ENCODE peak calls at places on chromosomes 3 and 15, in eight cellular contexts. One of them, this sample, is unnamed.

GRCh38 chr15:60945196-60945595 is 283.9 kb downstream of the RORA start:
- DNase-seq in naive thymus-derived CD4-positive, alpha-beta T cell: no peak
- DNase-seq in adrenal gland: peak
- DNase-seq in endothelial cell of umbilical vein: peak
- DNase-seq in A549: no peak
- DNase-seq in tibial artery: peak
- DNase-seq in HL-60: no peak
- DNase-seq in heart right ventricle: peak
- DNase-seq in this sample: no peak

GRCh38 chr3:143590660-143591059 is 257.6 kb downstream of the SLC9A9 start:
- DNase-seq in naive thymus-derived CD4-positive, alpha-beta T cell: no peak
- DNase-seq in adrenal gland: no peak
- DNase-seq in endothelial cell of umbilical vein: peak
- DNase-seq in A549: no peak
- DNase-seq in tibial artery: no peak
- DNase-seq in HL-60: no peak
- DNase-seq in heart right ventricle: no peak
- DNase-seq in this sample: peak

GRCh38 chr3:78605178-78605577 is 1162.6 kb downstream of the ROBO1 start:
- DNase-seq in naive thymus-derived CD4-positive, alpha-beta T cell: no peak
- DNase-seq in adrenal gland: no peak
- DNase-seq in endothelial cell of umbilical vein: no peak
- DNase-seq in A549: no peak
- DNase-seq in tibial artery: no peak
- DNase-seq in HL-60: no peak
- DNase-seq in heart right ventricle: no peak
- DNase-seq in this sample: no peak

GRCh38 chr3:139427283-139428060 is 38.0 kb upstream of the COPB2 start:
- DNase-seq in naive thymus-derived CD4-positive, alpha-beta T cell: peak
- DNase-seq in adrenal gland: peak
- DNase-seq in endothelial cell of umbilical vein: peak
- DNase-seq in A549: peak
- DNase-seq in tibial artery: no peak
- DNase-seq in HL-60: peak
- DNase-seq in heart right ventricle: no peak
- DNase-seq in this sample: peak

GRCh38 chr3:128275316-128276150 is 122.3 kb downstream of the EEFSEC start:
- DNase-seq in naive thymus-derived CD4-positive, alpha-beta T cell: no peak
- DNase-seq in adrenal gland: no peak
- DNase-seq in endothelial cell of umbilical vein: no peak
- DNase-seq in A549: no peak
- DNase-seq in tibial artery: no peak
- DNase-seq in HL-60: no peak
- DNase-seq in heart right ventricle: no peak
- DNase-seq in this sample: no peak

GRCh38 chr3:72303926-72304325 is 519.0 kb upstream of the PROK2 start:
- DNase-seq in naive thymus-derived CD4-positive, alpha-beta T cell: no peak
- DNase-seq in adrenal gland: no peak
- DNase-seq in endothelial cell of umbilical vein: peak
- DNase-seq in A549: no peak
- DNase-seq in tibial artery: no peak
- DNase-seq in HL-60: no peak
- DNase-seq in heart right ventricle: no peak
- DNase-seq in this sample: no peak

GRCh38 chr3:133413166-133414020 is 13.5 kb downstream of the BFSP2 start:
- DNase-seq in naive thymus-derived CD4-positive, alpha-beta T cell: no peak
- DNase-seq in adrenal gland: no peak
- DNase-seq in endothelial cell of umbilical vein: no peak
- DNase-seq in A549: no peak
- DNase-seq in tibial artery: no peak
- DNase-seq in HL-60: no peak
- DNase-seq in heart right ventricle: no peak
- DNase-seq in this sample: no peak

GRCh38 chr3:81022339-81022738 is 739.1 kb downstream of the GBE1 start:
- DNase-seq in naive thymus-derived CD4-positive, alpha-beta T cell: no peak
- DNase-seq in adrenal gland: no peak
- DNase-seq in endothelial cell of umbilical vein: no peak
- DNase-seq in A549: no peak
- DNase-seq in tibial artery: no peak
- DNase-seq in HL-60: no peak
- DNase-seq in heart right ventricle: no peak
- DNase-seq in this sample: no peak

GRCh38 chr3:26353052-26353451 is 269.5 kb upstream of the LRRC3B start:
- DNase-seq in naive thymus-derived CD4-positive, alpha-beta T cell: no peak
- DNase-seq in adrenal gland: no peak
- DNase-seq in endothelial cell of umbilical vein: no peak
- DNase-seq in A549: no peak
- DNase-seq in tibial artery: no peak
- DNase-seq in HL-60: no peak
- DNase-seq in heart right ventricle: no peak
- DNase-seq in this sample: no peak

GRCh38 chr15:88013111-88013510 is 243.4 kb downstream of the NTRK3 start:
- DNase-seq in naive thymus-derived CD4-positive, alpha-beta T cell: no peak
- DNase-seq in adrenal gland: no peak
- DNase-seq in endothelial cell of umbilical vein: no peak
- DNase-seq in A549: no peak
- DNase-seq in tibial artery: no peak
- DNase-seq in HL-60: no peak
- DNase-seq in heart right ventricle: no peak
- DNase-seq in this sample: no peak

GRCh38 chr3:46213201-46213600 is 5.1 kb upstream of the CCR1 start:
- DNase-seq in naive thymus-derived CD4-positive, alpha-beta T cell: peak
- DNase-seq in adrenal gland: no peak
- DNase-seq in endothelial cell of umbilical vein: no peak
- DNase-seq in A549: no peak
- DNase-seq in tibial artery: no peak
- DNase-seq in HL-60: no peak
- DNase-seq in heart right ventricle: no peak
- DNase-seq in this sample: peak

GRCh38 chr3:46212101-46212500 is 4.0 kb upstream of the CCR1 start:
- DNase-seq in naive thymus-derived CD4-positive, alpha-beta T cell: no peak
- DNase-seq in adrenal gland: no peak
- DNase-seq in endothelial cell of umbilical vein: no peak
- DNase-seq in A549: no peak
- DNase-seq in tibial artery: no peak
- DNase-seq in HL-60: no peak
- DNase-seq in heart right ventricle: no peak
- DNase-seq in this sample: no peak

GRCh38 chr3:46209053-46209452 is 940 bp upstream of the CCR1 start:
- DNase-seq in naive thymus-derived CD4-positive, alpha-beta T cell: no peak
- DNase-seq in adrenal gland: no peak
- DNase-seq in endothelial cell of umbilical vein: no peak
- DNase-seq in A549: no peak
- DNase-seq in tibial artery: no peak
- DNase-seq in HL-60: no peak
- DNase-seq in heart right ventricle: no peak
- DNase-seq in this sample: no peak

GRCh38 chr3:46208167-46208704 is at the start of gene CCR1:
- DNase-seq in naive thymus-derived CD4-positive, alpha-beta T cell: no peak
- DNase-seq in adrenal gland: peak
- DNase-seq in endothelial cell of umbilical vein: no peak
- DNase-seq in A549: no peak
- DNase-seq in tibial artery: no peak
- DNase-seq in HL-60: peak
- DNase-seq in heart right ventricle: no peak
- DNase-seq in this sample: peak

DNA sequence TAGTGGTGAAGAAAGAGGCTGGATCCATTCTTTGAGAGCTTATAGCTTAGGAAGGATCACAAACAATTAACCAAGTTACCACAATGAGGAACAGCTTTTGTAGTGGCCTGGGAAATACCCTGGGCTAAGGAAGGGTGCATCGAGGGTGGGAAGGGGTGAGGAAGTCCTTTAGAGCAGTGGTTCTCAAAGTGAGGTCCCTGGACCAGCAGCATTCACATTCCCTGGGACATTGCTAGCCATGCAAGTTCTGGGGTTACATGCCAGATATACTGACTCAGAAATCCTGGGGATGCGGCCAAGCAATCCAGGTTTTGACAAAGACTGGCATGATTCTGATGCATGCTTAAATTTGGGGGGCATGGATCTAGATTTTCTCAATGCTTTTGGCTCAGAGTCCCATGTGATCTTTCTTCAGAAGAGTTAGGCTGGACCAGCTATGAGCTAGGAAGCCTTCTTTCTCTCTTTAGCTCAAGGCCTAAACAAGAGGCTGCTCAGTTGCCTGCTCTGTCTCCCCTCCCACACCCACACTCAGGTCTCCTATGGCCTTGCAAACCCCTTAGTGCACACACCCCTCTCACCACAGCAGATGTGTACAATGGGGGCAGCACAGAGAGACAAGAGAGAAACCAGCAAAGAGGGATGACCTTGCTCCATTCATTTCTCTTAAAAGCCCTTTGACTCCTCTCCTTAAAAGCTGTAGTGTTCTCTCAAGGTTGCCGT is 1.8 kb upstream of the CCR1 start:
- DNase-seq in naive thymus-derived CD4-positive, alpha-beta T cell: no peak
- DNase-seq in adrenal gland: no peak
- DNase-seq in endothelial cell of umbilical vein: no peak
- DNase-seq in A549: no peak
- DNase-seq in tibial artery: no peak
- DNase-seq in HL-60: no peak
- DNase-seq in heart right ventricle: no peak
- DNase-seq in this sample: no peak
- H3K4me3 ChIP-seq in naive thymus-derived CD4-positive, alpha-beta T cell: no peak
- H3K4me3 ChIP-seq in adrenal gland: no peak
- H3K4me3 ChIP-seq in endothelial cell of umbilical vein: no peak
- H3K4me3 ChIP-seq in A549: no peak
- H3K4me3 ChIP-seq in tibial artery: no peak
- H3K4me3 ChIP-seq in HL-60: no peak
- H3K4me3 ChIP-seq in heart right ventricle: no peak
- H3K4me3 ChIP-seq in this sample: no peak

GRCh38 chr15:96341465-96342142 is 11.1 kb downstream of the NR2F2 start:
- DNase-seq in naive thymus-derived CD4-positive, alpha-beta T cell: no peak
- DNase-seq in adrenal gland: no peak
- DNase-seq in endothelial cell of umbilical vein: peak
- DNase-seq in A549: no peak
- DNase-seq in tibial artery: peak
- DNase-seq in HL-60: no peak
- DNase-seq in heart right ventricle: no peak
- DNase-seq in this sample: no peak

GRCh38 chr15:96340611-96341464 is 10.3 kb downstream of the NR2F2 start:
- DNase-seq in naive thymus-derived CD4-positive, alpha-beta T cell: no peak
- DNase-seq in adrenal gland: peak
- DNase-seq in endothelial cell of umbilical vein: peak
- DNase-seq in A549: peak
- DNase-seq in tibial artery: peak
- DNase-seq in HL-60: no peak
- DNase-seq in heart right ventricle: no peak
- DNase-seq in this sample: no peak

GRCh38 chr15:96342611-96343528 is 12.4 kb downstream of the NR2F2 start:
- DNase-seq in naive thymus-derived CD4-positive, alpha-beta T cell: no peak
- DNase-seq in adrenal gland: no peak
- DNase-seq in endothelial cell of umbilical vein: peak
- DNase-seq in A549: no peak
- DNase-seq in tibial artery: peak
- DNase-seq in HL-60: no peak
- DNase-seq in heart right ventricle: no peak
- DNase-seq in this sample: no peak

GRCh38 chr15:96343529-96344072 is 13.1 kb downstream of the NR2F2 start:
- DNase-seq in naive thymus-derived CD4-positive, alpha-beta T cell: no peak
- DNase-seq in adrenal gland: no peak
- DNase-seq in endothelial cell of umbilical vein: peak
- DNase-seq in A549: no peak
- DNase-seq in tibial artery: peak
- DNase-seq in HL-60: no peak
- DNase-seq in heart right ventricle: no peak
- DNase-seq in this sample: no peak

DNA sequence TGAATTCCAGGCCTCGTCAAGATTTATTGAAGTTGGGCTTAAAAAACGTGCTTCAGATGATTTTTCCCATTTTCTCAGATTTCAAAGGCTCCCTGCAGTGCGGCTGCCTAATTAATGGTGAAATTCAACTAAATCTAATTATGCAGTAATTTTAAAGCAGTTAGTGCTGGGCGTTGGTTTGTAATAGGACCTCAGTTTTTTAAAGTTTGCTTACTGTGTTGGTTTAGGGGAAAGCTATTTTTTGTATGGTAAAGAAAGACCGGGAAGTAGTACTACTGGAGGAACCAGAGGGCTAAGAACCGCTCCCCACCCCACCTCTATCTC is 11.6 kb downstream of the NR2F2 start:
- DNase-seq in naive thymus-derived CD4-positive, alpha-beta T cell: no peak
- DNase-seq in adrenal gland: no peak
- DNase-seq in endothelial cell of umbilical vein: peak
- DNase-seq in A549: no peak
- DNase-seq in tibial artery: no peak
- DNase-seq in HL-60: no peak
- DNase-seq in heart right ventricle: no peak
- DNase-seq in this sample: no peak
- H3K4me3 ChIP-seq in naive thymus-derived CD4-positive, alpha-beta T cell: no peak
- H3K4me3 ChIP-seq in adrenal gland: no peak
- H3K4me3 ChIP-seq in endothelial cell of umbilical vein: peak
- H3K4me3 ChIP-seq in A549: no peak
- H3K4me3 ChIP-seq in tibial artery: peak
- H3K4me3 ChIP-seq in HL-60: no peak
- H3K4me3 ChIP-seq in heart right ventricle: peak
- H3K4me3 ChIP-seq in this sample: no peak

GRCh38 chr15:56734013-56734625 is 810 bp upstream of the ZNF280D start:
- DNase-seq in naive thymus-derived CD4-positive, alpha-beta T cell: peak
- DNase-seq in adrenal gland: no peak
- DNase-seq in endothelial cell of umbilical vein: no peak
- DNase-seq in A549: no peak
- DNase-seq in tibial artery: no peak
- DNase-seq in HL-60: no peak
- DNase-seq in heart right ventricle: no peak
- DNase-seq in this sample: no peak

GRCh38 chr15:56732135-56732880 is 1.0 kb downstream of the ZNF280D start:
- DNase-seq in naive thymus-derived CD4-positive, alpha-beta T cell: no peak
- DNase-seq in adrenal gland: no peak
- DNase-seq in endothelial cell of umbilical vein: peak
- DNase-seq in A549: peak
- DNase-seq in tibial artery: no peak
- DNase-seq in HL-60: no peak
- DNase-seq in heart right ventricle: no peak
- DNase-seq in this sample: peak

GRCh38 chr15:56732881-56733130 is 503 bp downstream of the ZNF280D start:
- DNase-seq in naive thymus-derived CD4-positive, alpha-beta T cell: no peak
- DNase-seq in adrenal gland: no peak
- DNase-seq in endothelial cell of umbilical vein: peak
- DNase-seq in A549: peak
- DNase-seq in tibial artery: no peak
- DNase-seq in HL-60: no peak
- DNase-seq in heart right ventricle: no peak
- DNase-seq in this sample: no peak

GRCh38 chr15:56733131-56734012 is at the start of gene ZNF280D:
- DNase-seq in naive thymus-derived CD4-positive, alpha-beta T cell: peak
- DNase-seq in adrenal gland: peak
- DNase-seq in endothelial cell of umbilical vein: peak
- DNase-seq in A549: peak
- DNase-seq in tibial artery: peak
- DNase-seq in HL-60: peak
- DNase-seq in heart right ventricle: peak
- DNase-seq in this sample: peak

GRCh38 chr15:56731571-56731970 is 1.7 kb downstream of the ZNF280D start:
- DNase-seq in naive thymus-derived CD4-positive, alpha-beta T cell: no peak
- DNase-seq in adrenal gland: no peak
- DNase-seq in endothelial cell of umbilical vein: no peak
- DNase-seq in A549: no peak
- DNase-seq in tibial artery: no peak
- DNase-seq in HL-60: no peak
- DNase-seq in heart right ventricle: no peak
- DNase-seq in this sample: no peak
- H3K4me3 ChIP-seq in naive thymus-derived CD4-positive, alpha-beta T cell: no peak
- H3K4me3 ChIP-seq in adrenal gland: no peak
- H3K4me3 ChIP-seq in endothelial cell of umbilical vein: no peak
- H3K4me3 ChIP-seq in A549: peak
- H3K4me3 ChIP-seq in tibial artery: peak
- H3K4me3 ChIP-seq in HL-60: no peak
- H3K4me3 ChIP-seq in heart right ventricle: peak
- H3K4me3 ChIP-seq in this sample: peak

GRCh38 chr3:123301331-123302184 is 99.8 kb downstream of the SEC22A start:
- DNase-seq in naive thymus-derived CD4-positive, alpha-beta T cell: no peak
- DNase-seq in adrenal gland: no peak
- DNase-seq in endothelial cell of umbilical vein: no peak
- DNase-seq in A549: no peak
- DNase-seq in tibial artery: no peak
- DNase-seq in HL-60: no peak
- DNase-seq in heart right ventricle: no peak
- DNase-seq in this sample: no peak
- H3K4me3 ChIP-seq in naive thymus-derived CD4-positive, alpha-beta T cell: no peak
- H3K4me3 ChIP-seq in adrenal gland: no peak
- H3K4me3 ChIP-seq in endothelial cell of umbilical vein: no peak
- H3K4me3 ChIP-seq in A549: no peak
- H3K4me3 ChIP-seq in tibial artery: no peak
- H3K4me3 ChIP-seq in HL-60: no peak
- H3K4me3 ChIP-seq in heart right ventricle: no peak
- H3K4me3 ChIP-seq in this sample: no peak